ENCODE peak calls at places on chromosome 17, in nine cellular contexts. B is upper lobe of right lung, O is WTC11, Z is fibroblast of the aortic adventitia, K is dorsolateral prefrontal cortex, W is astrocyte, M is IMR-90, J is ovary, H is ascending aorta. N is an unnamed sample.

GRCh38 chr17:4837471-4838305 is 4.5 kb downstream of the MINK1 start:
- DNase-seq in Z (peak), B (no peak), W (no peak), H (no peak), J (peak), O (no peak), M (no peak), K (no peak), N (no peak)

GRCh38 chr17:4304417-4305027 is 40.7 kb upstream of the ANKFY1 start:
- DNase-seq in J (peak), M (peak), H (no peak), W (no peak), B (no peak), O (peak), Z (peak), K (no peak), N (peak)

GRCh38 chr17:66348605-66349165 is 46.3 kb downstream of the PRKCA start:
- DNase-seq in M (peak), O (no peak), B (no peak), Z (peak), K (no peak), H (no peak), J (peak), W (peak), N (no peak)

GRCh38 chr17:17514993-17515920 is 19.1 kb upstream of the RASD1 start:
- DNase-seq in J (no peak), M (peak), K (no peak), B (no peak), H (no peak), W (peak), O (peak), Z (peak), N (no peak)

GRCh38 chr17:37824534-37825485 is 80.0 kb upstream of the HNF1B start:
- DNase-seq in Z (peak), O (no peak), B (no peak), H (no peak), W (peak), K (no peak), M (peak), J (no peak), N (no peak)

GRCh38 chr17:48499743-48500434 is 30.9 kb downstream of the HOXB1 start:
- DNase-seq in H (no peak), K (no peak), B (no peak), J (no peak), W (no peak), O (no peak), Z (no peak), M (peak), N (no peak)

GRCh38 chr17:66365204-66365524 is 62.8 kb downstream of the PRKCA start:
- DNase-seq in B (no peak), J (no peak), M (no peak), Z (no peak), W (no peak), O (no peak), H (no peak), K (no peak), N (no peak)

GRCh38 chr17:30290696-30291570 is 811 bp downstream of the BLMH start:
- DNase-seq in Z (peak), B (peak), W (no peak), J (peak), H (no peak), O (peak), K (no peak), M (peak), N (peak)

GRCh38 chr17:16371742-16372141 is 9.1 kb upstream of the UBB start:
- DNase-seq in J (no peak), Z (peak), K (no peak), B (no peak), W (peak), M (peak), O (no peak), H (no peak), N (no peak)

GRCh38 chr17:55660171-55660886 is 62.3 kb downstream of the TMEM100 start:
- DNase-seq in J (no peak), W (peak), K (no peak), O (no peak), M (no peak), Z (peak), B (no peak), H (no peak), N (no peak)

GRCh38 chr17:1713878-1714487 is 3.8 kb upstream of the TLCD2 start:
- DNase-seq in O (peak), H (no peak), W (no peak), J (peak), Z (peak), B (peak), M (peak), K (no peak), N (peak)

GRCh38 chr17:75619506-75620431 is 13.5 kb upstream of the SMIM5 start:
- DNase-seq in B (no peak), M (peak), O (peak), J (no peak), K (no peak), Z (peak), W (peak), H (no peak), N (peak)

GRCh38 chr17:67258836-67259468 is 14.0 kb upstream of the HELZ start:
- DNase-seq in O (no peak), M (no peak), K (no peak), H (no peak), B (no peak), W (no peak), J (no peak), Z (no peak), N (no peak)

GRCh38 chr17:57463103-57463885 is 207.0 kb downstream of the MSI2 start:
- DNase-seq in B (no peak), K (no peak), J (no peak), M (peak), H (no peak), Z (peak), O (no peak), W (peak), N (no peak)

GRCh38 chr17:7745748-7746470 is 28.4 kb downstream of the DNAH2 start:
- DNase-seq in B (peak), W (peak), M (peak), H (no peak), K (no peak), O (no peak), Z (peak), J (peak), N (peak)

GRCh38 chr17:18953231-18953728 is 1.3 kb downstream of the SLC5A10 start:
- DNase-seq in H (no peak), W (no peak), K (no peak), J (no peak), O (no peak), Z (no peak), M (no peak), B (peak), N (no peak)

DNA sequence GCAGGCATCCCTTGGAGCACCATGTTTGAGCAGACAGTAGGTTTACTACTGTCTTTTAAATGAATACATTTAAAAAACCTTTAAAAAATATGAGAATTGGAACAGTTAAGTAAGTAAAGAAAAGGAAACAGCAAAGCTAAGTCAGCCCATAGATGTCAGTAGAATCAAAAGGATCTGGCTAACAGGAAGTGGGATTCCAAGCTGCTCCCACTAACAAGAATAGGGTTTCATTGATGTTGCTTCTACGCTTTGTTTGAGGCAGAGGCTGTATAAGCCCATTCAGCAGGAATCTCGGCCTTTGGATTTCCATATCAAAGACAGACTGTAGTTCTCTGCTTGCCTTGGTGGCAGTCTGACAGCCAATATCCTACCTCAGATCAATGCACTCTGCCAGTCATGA is 122.9 kb upstream of the ELAC2 start:
- DNase-seq in H (no peak), M (peak), B (no peak), W (no peak), J (no peak), K (no peak), Z (peak), O (peak), N (peak)
- TF ChIP-seq CTCF in H (no peak), M (peak), B (no peak), W (peak), J (no peak), K (no peak), Z (no peak), O (no peak), N (no peak)

DNA sequence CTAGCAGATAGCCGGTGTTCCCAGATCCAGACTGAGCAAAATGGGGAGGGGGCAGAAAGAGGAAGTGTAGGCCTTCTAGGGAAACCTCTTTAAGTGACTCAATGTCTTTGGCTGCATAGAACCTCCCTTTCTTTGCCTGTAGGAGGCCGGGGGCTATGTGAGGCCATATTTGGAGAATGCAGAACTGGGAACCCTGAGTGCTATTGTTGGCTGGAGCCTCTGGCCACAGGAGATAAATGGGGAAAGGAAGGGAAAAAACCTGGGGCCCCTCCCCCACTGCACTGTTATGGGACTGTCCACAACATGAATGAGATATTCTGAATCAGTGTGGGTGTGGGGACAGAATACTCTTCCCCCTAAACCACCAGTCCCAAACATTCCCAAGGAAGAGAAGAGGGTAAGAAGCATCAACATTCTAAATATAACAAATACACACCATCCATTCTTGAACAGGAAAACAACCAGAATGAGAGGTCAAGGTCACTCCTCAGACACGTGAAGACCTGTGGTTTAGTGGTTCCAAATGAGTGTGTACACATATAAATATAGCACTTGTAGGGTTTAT is 2.4 kb downstream of the VPS25 start:
- DNase-seq in Z (peak), K (no peak), B (no peak), M (peak), J (no peak), W (peak), H (no peak), O (no peak), N (no peak)
- TF ChIP-seq CTCF in Z (no peak), K (no peak), B (no peak), M (no peak), J (no peak), W (peak), H (no peak), O (no peak), N (no peak)

GRCh38 chr17:45197108-45197507 is 24.6 kb upstream of the FMNL1 start:
- DNase-seq in Z (no peak), H (no peak), W (no peak), K (no peak), O (no peak), B (no peak), J (no peak), M (no peak), N (no peak)

GRCh38 chr17:45195424-45195823 is 26.3 kb upstream of the FMNL1 start:
- DNase-seq in Z (no peak), M (no peak), B (no peak), H (no peak), W (no peak), O (no peak), J (no peak), K (no peak), N (no peak)

GRCh38 chr17:45197555-45198334 is 23.9 kb upstream of the FMNL1 start:
- DNase-seq in H (peak), Z (peak), B (peak), W (peak), O (peak), K (peak), J (peak), M (peak), N (peak)

GRCh38 chr17:45201457-45201856 is 20.2 kb upstream of the FMNL1 start:
- DNase-seq in W (no peak), K (no peak), J (no peak), Z (no peak), O (no peak), H (no peak), M (no peak), B (no peak), N (no peak)

DNA sequence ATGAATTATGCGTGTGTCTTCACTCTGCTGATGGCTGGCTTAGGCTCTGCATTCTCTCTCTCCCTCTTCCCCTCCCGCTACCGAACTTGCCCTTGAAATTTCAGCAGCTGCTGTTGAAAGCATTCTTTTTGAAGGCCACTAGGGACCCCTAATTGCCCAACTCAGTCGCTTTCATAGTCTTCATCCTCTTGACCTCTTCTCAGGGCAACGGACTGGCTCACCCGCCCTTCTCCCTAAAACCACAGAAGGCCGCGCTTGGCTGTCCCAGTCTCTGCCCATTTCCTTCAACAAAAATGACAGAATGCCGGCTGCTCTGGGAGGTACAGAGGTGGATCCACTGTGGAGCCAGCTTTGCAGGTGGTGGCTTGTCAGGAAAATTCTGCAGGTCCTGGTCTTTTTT is 21.0 kb upstream of the FMNL1 start:
- DNase-seq in M (no peak), Z (peak), B (no peak), W (no peak), J (peak), K (no peak), O (no peak), H (no peak), N (no peak)
- TF ChIP-seq CTCF in M (no peak), Z (peak), B (no peak), W (no peak), J (no peak), K (no peak), O (no peak), H (no peak), N (no peak)

GRCh38 chr17:69339937-69340336 is 13.0 kb upstream of the ABCA5 start:
- DNase-seq in B (no peak), W (no peak), H (no peak), Z (no peak), M (no peak), J (no peak), K (no peak), O (no peak), N (no peak)

GRCh38 chr17:69336580-69336979 is 9.6 kb upstream of the ABCA5 start:
- DNase-seq in W (no peak), Z (no peak), H (no peak), M (no peak), K (no peak), O (no peak), B (no peak), J (no peak), N (no peak)

GRCh38 chr17:69331746-69332145 is 4.8 kb upstream of the ABCA5 start:
- DNase-seq in Z (no peak), K (no peak), B (no peak), M (no peak), H (no peak), W (no peak), J (no peak), O (no peak), N (no peak)

GRCh38 chr17:69336996-69337395 is 10.1 kb upstream of the ABCA5 start:
- DNase-seq in B (no peak), M (no peak), W (no peak), Z (no peak), H (no peak), J (no peak), K (no peak), O (no peak), N (no peak)

GRCh38 chr17:69335018-69335417 is 8.1 kb upstream of the ABCA5 start:
- DNase-seq in K (no peak), W (peak), B (no peak), Z (peak), H (no peak), O (no peak), M (peak), J (no peak), N (no peak)
- TF ChIP-seq CTCF in K (peak), W (peak), B (peak), Z (peak), H (peak), O (no peak), M (peak), J (no peak), N (peak)

GRCh38 chr17:58487589-58488427 is at the start of gene HSF5:
- DNase-seq in O (peak), B (peak), M (no peak), Z (no peak), H (no peak), J (no peak), K (no peak), W (no peak), N (no peak)
- TF ChIP-seq CTCF in O (peak), B (peak), M (no peak), Z (no peak), H (no peak), J (no peak), K (no peak), W (no peak), N (no peak)

GRCh38 chr17:72457712-72458111 is 336.9 kb downstream of the SOX9 start:
- DNase-seq in J (no peak), B (no peak), W (no peak), Z (no peak), K (no peak), H (no peak), O (no peak), M (no peak), N (no peak)

GRCh38 chr17:72456026-72456569 is 335.3 kb downstream of the SOX9 start:
- DNase-seq in K (no peak), H (no peak), Z (peak), J (no peak), B (no peak), W (peak), O (no peak), M (peak), N (no peak)

GRCh38 chr17:72452286-72453173 is 331.7 kb downstream of the SOX9 start:
- DNase-seq in W (no peak), O (no peak), B (no peak), J (no peak), M (no peak), Z (no peak), K (no peak), H (no peak), N (no peak)

GRCh38 chr17:72455562-72455961 is 334.7 kb downstream of the SOX9 start:
- DNase-seq in J (no peak), W (no peak), M (no peak), H (no peak), K (no peak), B (no peak), Z (no peak), O (no peak), N (no peak)

DNA sequence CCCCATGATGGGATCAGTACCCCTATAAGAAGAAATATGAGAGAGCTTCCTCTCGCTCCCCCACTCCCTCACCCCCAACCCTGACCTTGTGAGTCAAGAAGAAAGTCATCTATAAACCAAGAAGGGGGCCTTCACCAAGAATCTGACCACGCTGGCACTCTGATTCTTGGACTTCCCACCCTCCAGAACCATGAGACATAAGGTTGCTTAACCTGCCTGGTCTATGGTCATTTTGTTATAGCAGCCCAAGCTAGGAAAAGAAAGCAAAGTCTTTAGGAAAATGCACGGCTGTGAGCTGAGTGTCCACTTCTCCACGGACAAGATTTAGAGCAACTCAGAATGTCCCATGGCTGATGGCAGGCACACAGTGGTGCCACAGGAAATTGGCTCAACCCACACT is 333.5 kb downstream of the SOX9 start:
- DNase-seq in O (no peak), K (no peak), W (no peak), H (no peak), J (no peak), Z (no peak), M (no peak), B (no peak), N (no peak)
- TF ChIP-seq CTCF in O (no peak), K (no peak), W (no peak), H (no peak), J (no peak), Z (no peak), M (no peak), B (no peak), N (no peak)

GRCh38 chr17:79575229-79575628 is 35.6 kb downstream of the RBFOX3 start:
- DNase-seq in J (no peak), W (no peak), M (no peak), B (no peak), K (no peak), H (no peak), O (no peak), Z (no peak), N (no peak)
- TF ChIP-seq CTCF in J (no peak), W (no peak), M (no peak), B (no peak), K (no peak), H (no peak), O (no peak), Z (no peak), N (no peak)

N was measured in neural crest cell.